ENCODE peak calls at places on chromosomes 16 and 17, in six cellular contexts. F, J, G, R, Q and A are unnamed samples.

GRCh38 chr17:66675991-66676371 is 158.9 kb upstream of the CACNG5 start:
- DNase-seq in F (no peak), J (no peak), G (peak), R (no peak), Q (peak), A (no peak)

GRCh38 chr16:82845076-82845475 is 218.3 kb downstream of the CDH13 start:
- DNase-seq in F (no peak), J (no peak), G (no peak), R (no peak), Q (no peak), A (no peak)

GRCh38 chr16:17277981-17278381 is 192.8 kb downstream of the XYLT1 start:
- DNase-seq in F (no peak), J (no peak), G (peak), R (no peak), Q (no peak), A (no peak)

GRCh38 chr16:4518281-4518680 is 20.3 kb downstream of the CDIP1 start:
- DNase-seq in F (no peak), J (no peak), G (no peak), R (no peak), Q (no peak), A (no peak)

GRCh38 chr16:4593069-4593468 is 21.6 kb downstream of the UBALD1 start:
- DNase-seq in F (no peak), J (no peak), G (no peak), R (no peak), Q (no peak), A (no peak)

GRCh38 chr17:518047-518735 is 165.6 kb upstream of the RPH3AL start:
- DNase-seq in F (no peak), J (no peak), G (no peak), R (no peak), Q (no peak), A (no peak)

GRCh38 chr16:847151-847550 is 46.6 kb upstream of the GNG13 start:
- DNase-seq in F (no peak), J (no peak), G (no peak), R (no peak), Q (no peak), A (no peak)

GRCh38 chr17:63699638-63700527 is at the start of gene LIMD2:
- DNase-seq in F (peak), J (no peak), G (peak), R (no peak), Q (no peak), A (peak)

GRCh38 chr17:53472586-53472985 is 350.1 kb upstream of the KIF2B start:
- DNase-seq in F (peak), J (no peak), G (no peak), R (no peak), Q (no peak), A (no peak)

GRCh38 chr17:35790826-35791225 is 4.6 kb downstream of the MMP28 start:
- DNase-seq in F (peak), J (no peak), G (no peak), R (no peak), Q (no peak), A (no peak)

GRCh38 chr17:79658811-79659207 is 48.0 kb upstream of the RBFOX3 start:
- DNase-seq in F (peak), J (no peak), G (no peak), R (no peak), Q (no peak), A (no peak)

GRCh38 chr17:8153957-8154607 is 1.9 kb upstream of the PER1 start:
- DNase-seq in F (peak), J (peak), G (peak), R (peak), Q (peak), A (peak)

GRCh38 chr17:31858647-31859486 is at the start of gene COPRS:
- DNase-seq in F (peak), J (peak), G (peak), R (peak), Q (peak), A (peak)

GRCh38 chr17:73363788-73364522 is 52.2 kb upstream of the CDC42EP4 start:
- DNase-seq in F (no peak), J (no peak), G (no peak), R (no peak), Q (no peak), A (peak)

GRCh38 chr16:88453621-88454314 is 688 bp downstream of the ZFPM1 start:
- DNase-seq in F (no peak), J (no peak), G (no peak), R (no peak), Q (no peak), A (peak)

GRCh38 chr17:21756856-21757619 is 64.7 kb downstream of the KCNJ18 start:
- DNase-seq in F (no peak), J (no peak), G (no peak), R (no peak), Q (no peak), A (no peak)

DNA sequence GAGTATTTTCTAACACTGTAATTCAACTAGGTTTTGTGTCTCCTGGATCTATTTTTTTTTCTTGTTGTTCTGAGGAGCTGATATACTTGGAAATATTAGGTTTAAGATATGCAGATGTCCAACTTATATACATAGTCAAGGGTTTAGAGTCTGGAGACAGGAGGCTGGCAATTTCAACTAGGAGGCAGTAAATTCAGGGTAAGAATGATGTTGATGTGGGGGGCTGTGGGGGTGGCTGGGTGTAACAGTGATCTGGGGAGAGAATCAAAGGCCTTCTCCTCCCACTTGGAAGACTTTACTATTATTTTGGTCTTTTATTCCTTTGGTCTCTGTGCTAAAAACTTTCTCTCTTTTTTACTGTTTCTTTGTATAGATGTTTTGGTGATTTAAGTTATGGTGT is 88.0 kb downstream of the MAP2K6 start:
- DNase-seq in F (no peak), J (no peak), G (no peak), R (no peak), Q (no peak), A (no peak)
- H3K27ac ChIP-seq in F (no peak), J (no peak), G (peak), R (no peak), Q (no peak), A (peak)

GRCh38 chr17:75349589-75349988 is 55.9 kb downstream of the GRB2 start:
- DNase-seq in F (no peak), J (no peak), G (no peak), R (no peak), Q (no peak), A (no peak)

GRCh38 chr17:75353176-75353575 is 52.3 kb downstream of the GRB2 start:
- DNase-seq in F (no peak), J (no peak), G (no peak), R (no peak), Q (no peak), A (no peak)

GRCh38 chr17:75350029-75350428 is 55.4 kb downstream of the GRB2 start:
- DNase-seq in F (no peak), J (no peak), G (no peak), R (no peak), Q (no peak), A (no peak)

GRCh38 chr17:75350706-75351105 is 54.8 kb downstream of the GRB2 start:
- DNase-seq in F (no peak), J (no peak), G (no peak), R (no peak), Q (no peak), A (no peak)

DNA sequence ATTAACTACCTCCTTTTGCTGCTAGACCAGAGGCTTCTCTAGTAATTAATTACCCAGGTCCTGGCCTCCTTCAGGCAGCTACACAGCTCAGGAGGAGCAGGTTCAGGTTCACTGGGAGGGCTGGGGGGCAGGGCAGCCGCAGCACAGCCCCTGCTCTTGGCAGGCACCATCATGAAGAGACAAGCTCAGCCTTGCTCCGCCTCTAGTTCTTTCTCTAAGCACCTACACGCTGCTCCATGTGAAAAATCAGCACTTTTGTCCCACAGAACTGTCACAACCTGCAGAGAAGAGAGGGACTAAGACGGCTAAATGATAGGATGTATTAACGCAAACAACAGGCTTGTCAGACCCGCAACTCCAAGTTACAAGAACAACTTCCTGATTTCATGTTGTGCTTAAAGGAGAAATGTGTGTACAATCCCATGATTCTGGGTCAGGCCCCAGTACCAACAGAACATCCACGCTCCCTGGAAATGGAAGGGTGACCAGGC is 53.4 kb downstream of the GRB2 start:
- DNase-seq in F (no peak), J (no peak), G (no peak), R (no peak), Q (no peak), A (peak)
- TF ChIP-seq CTCF in F (no peak), J (no peak), G (no peak), R (no peak), Q (no peak), A (no peak)

GRCh38 chr16:53626816-53627215 is 76.8 kb downstream of the RPGRIP1L start:
- DNase-seq in F (no peak), J (no peak), G (no peak), R (no peak), Q (no peak), A (no peak)

GRCh38 chr16:53629151-53629550 is 74.5 kb downstream of the RPGRIP1L start:
- DNase-seq in F (no peak), J (no peak), G (no peak), R (no peak), Q (no peak), A (no peak)

GRCh38 chr16:53632526-53632925 is 71.1 kb downstream of the RPGRIP1L start:
- DNase-seq in F (no peak), J (no peak), G (no peak), R (no peak), Q (no peak), A (no peak)

GRCh38 chr16:53629607-53630312 is 73.9 kb downstream of the RPGRIP1L start:
- DNase-seq in F (no peak), J (no peak), G (no peak), R (no peak), Q (no peak), A (peak)

DNA sequence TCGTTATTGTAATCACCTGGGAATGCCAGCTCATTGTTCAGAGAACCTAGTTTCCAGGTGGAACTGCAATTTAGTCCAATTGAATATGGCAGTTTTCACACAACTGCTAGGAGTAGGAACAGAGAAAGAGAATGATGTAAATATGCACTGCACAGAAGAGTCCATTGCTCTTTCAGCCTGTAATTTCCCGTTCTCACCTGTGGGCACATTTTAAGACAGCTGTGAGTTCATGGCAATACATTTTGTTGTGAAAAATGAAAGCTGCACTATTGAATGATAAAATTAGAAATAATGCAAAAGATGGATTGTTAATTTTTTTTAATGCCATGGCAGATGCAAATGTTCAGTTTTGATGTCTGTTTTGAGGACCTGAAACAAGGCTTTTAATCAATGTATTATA is 72.4 kb downstream of the RPGRIP1L start:
- DNase-seq in F (no peak), J (no peak), G (no peak), R (no peak), Q (no peak), A (no peak)
- H3K27ac ChIP-seq in F (no peak), J (no peak), G (no peak), R (no peak), Q (no peak), A (no peak)

GRCh38 chr17:82358467-82359350 is at the start of gene TEX19:
- DNase-seq in F (peak), J (no peak), G (no peak), R (no peak), Q (no peak), A (no peak)
- TF ChIP-seq CTCF in F (peak), J (no peak), G (no peak), R (no peak), Q (no peak), A (no peak)

DNA sequence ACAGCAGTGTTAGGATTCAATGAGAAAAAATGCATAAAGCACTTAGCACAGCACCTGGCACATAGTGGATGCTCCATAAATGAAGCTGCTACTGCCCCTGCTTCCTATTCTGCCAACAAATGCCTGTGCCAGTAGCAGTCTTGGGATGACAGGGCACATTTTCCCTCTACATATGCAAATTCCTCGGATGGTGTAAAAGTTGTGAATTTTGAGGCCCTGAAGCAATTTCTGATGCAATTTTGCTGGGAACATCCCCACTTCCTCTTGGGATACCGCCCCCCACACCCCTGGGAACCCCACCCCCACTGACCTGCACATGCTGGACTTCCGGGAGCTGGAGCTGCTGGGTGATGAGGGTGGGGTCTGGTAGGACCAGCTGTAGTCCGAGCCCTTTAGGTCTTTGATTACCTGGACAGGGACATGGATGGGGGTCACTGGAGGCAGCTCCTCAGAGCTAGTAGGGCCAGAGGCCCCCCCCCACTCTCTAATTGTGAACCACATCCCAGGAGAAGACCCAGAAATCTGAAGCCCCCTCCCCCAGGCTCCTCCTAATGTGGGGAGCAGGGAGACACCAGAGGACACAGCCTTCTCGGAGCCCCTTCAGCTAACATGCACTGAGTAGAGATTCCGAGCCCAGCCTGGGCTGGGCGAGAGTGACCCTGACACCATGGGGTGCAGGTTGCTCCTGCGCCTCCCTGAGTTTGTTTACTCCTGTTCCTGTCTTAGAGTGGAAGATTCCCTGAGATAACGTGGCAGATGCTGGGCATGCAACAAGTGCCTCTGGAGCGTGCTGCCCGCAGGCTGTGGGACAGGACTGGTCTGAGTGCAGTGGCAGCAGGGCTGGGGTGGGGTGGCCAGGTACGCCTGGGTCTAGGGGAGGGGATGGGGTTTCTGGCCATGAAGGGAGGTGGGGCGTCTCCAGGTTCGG is 9.0 kb downstream of the MTSS2 start:
- DNase-seq in F (no peak), J (no peak), G (peak), R (no peak), Q (no peak), A (no peak)
- H3K27ac ChIP-seq in F (no peak), J (no peak), G (no peak), R (peak), Q (no peak), A (no peak)

GRCh38 chr17:27601975-27602302 is 29.0 kb upstream of the LGALS9 start:
- DNase-seq in F (no peak), J (no peak), G (no peak), R (no peak), Q (no peak), A (no peak)
- TF ChIP-seq CTCF in F (no peak), J (no peak), G (no peak), R (no peak), Q (peak), A (no peak)

GRCh38 chr17:40950176-40950575 is 12.7 kb upstream of the KRT23 start:
- DNase-seq in F (no peak), J (no peak), G (no peak), R (no peak), Q (no peak), A (no peak)

GRCh38 chr17:40949406-40949805 is 12.0 kb upstream of the KRT23 start:
- DNase-seq in F (no peak), J (no peak), G (no peak), R (no peak), Q (no peak), A (no peak)

GRCh38 chr17:40945414-40945813 is 8.0 kb upstream of the KRT23 start:
- DNase-seq in F (no peak), J (no peak), G (no peak), R (no peak), Q (no peak), A (no peak)

GRCh38 chr17:40951011-40951622 is 13.7 kb upstream of the KRT23 start:
- DNase-seq in F (peak), J (no peak), G (no peak), R (no peak), Q (no peak), A (no peak)

GRCh38 chr17:40947929-40948328 is 10.5 kb upstream of the KRT23 start:
- DNase-seq in F (no peak), J (no peak), G (no peak), R (no peak), Q (no peak), A (no peak)
- H3K27ac ChIP-seq in F (no peak), J (no peak), G (no peak), R (no peak), Q (no peak), A (no peak)

GRCh38 chr16:30535777-30536190 is 1.1 kb upstream of the ZNF747 start:
- DNase-seq in F (peak), J (peak), G (peak), R (peak), Q (no peak), A (peak)
- TF ChIP-seq CTCF in F (peak), J (peak), G (peak), R (peak), Q (peak), A (peak)

GRCh38 chr17:82281502-82282238 is 8.2 kb upstream of the CSNK1D start:
- DNase-seq in F (peak), J (no peak), G (peak), R (no peak), Q (peak), A (peak)
- H3K27ac ChIP-seq in F (peak), J (no peak), G (no peak), R (no peak), Q (peak), A (peak)